ENCODE peak calls at places on chromosomes 12 and 14, in five cellular contexts. P, U, I, B and O are unnamed samples.

GRCh38 chr14:91350813-91351507 is 66.7 kb downstream of the CCDC88C start:
- DNase-seq in P (no peak), U (no peak), I (no peak), B (peak), O (no peak)

GRCh38 chr14:22314183-22314820 is 274.7 kb downstream of the DAD1 start:
- DNase-seq in P (peak), U (no peak), I (peak), B (no peak), O (no peak)

GRCh38 chr12:117980621-117981020 is 11.8 kb upstream of the KSR2 start:
- DNase-seq in P (no peak), U (no peak), I (no peak), B (no peak), O (no peak)

GRCh38 chr14:56170877-56171422 is 52.7 kb downstream of the PELI2 start:
- DNase-seq in P (no peak), U (no peak), I (no peak), B (no peak), O (no peak)

GRCh38 chr12:91565246-91565645 is 382.6 kb upstream of the DCN start:
- DNase-seq in P (no peak), U (no peak), I (peak), B (no peak), O (no peak)

GRCh38 chr14:70660967-70661871 is 19.5 kb downstream of the TTC9 start:
- DNase-seq in P (no peak), U (peak), I (no peak), B (no peak), O (no peak)

GRCh38 chr12:96452271-96452922 is 37.0 kb upstream of the CFAP54 start:
- DNase-seq in P (no peak), U (no peak), I (no peak), B (no peak), O (no peak)

GRCh38 chr14:51369814-51370213 is 129.8 kb downstream of the TMX1 start:
- DNase-seq in P (no peak), U (peak), I (no peak), B (no peak), O (no peak)

GRCh38 chr14:89899917-89900680 is 54.4 kb downstream of the EFCAB11 start:
- DNase-seq in P (no peak), U (no peak), I (no peak), B (no peak), O (no peak)

GRCh38 chr12:13008741-13009380 is 8.8 kb upstream of the HEBP1 start:
- DNase-seq in P (no peak), U (no peak), I (no peak), B (no peak), O (no peak)

GRCh38 chr14:61927015-61927414 is 164.8 kb downstream of the SNAPC1 start:
- DNase-seq in P (no peak), U (no peak), I (peak), B (no peak), O (peak)

GRCh38 chr12:123003257-123003656 is 22.8 kb downstream of the ARL6IP4 start:
- DNase-seq in P (no peak), U (no peak), I (no peak), B (no peak), O (no peak)

GRCh38 chr12:57836442-57837375 is 9.8 kb downstream of the CTDSP2 start:
- DNase-seq in P (peak), U (no peak), I (no peak), B (no peak), O (no peak)

GRCh38 chr12:53063708-53064612 is 14.1 kb downstream of the TNS2 start:
- DNase-seq in P (no peak), U (no peak), I (no peak), B (no peak), O (no peak)

GRCh38 chr14:28813810-28814209 is 47.2 kb downstream of the FOXG1 start:
- DNase-seq in P (no peak), U (no peak), I (no peak), B (no peak), O (no peak)

GRCh38 chr12:124837958-124838803 is 25.5 kb downstream of the SCARB1 start:
- DNase-seq in P (peak), U (no peak), I (peak), B (no peak), O (peak)

GRCh38 chr12:29216797-29217583 is 67.9 kb downstream of the FAR2 start:
- DNase-seq in P (peak), U (no peak), I (no peak), B (no peak), O (no peak)

GRCh38 chr12:94714378-94714777 is 64.0 kb upstream of the TMCC3 start:
- DNase-seq in P (no peak), U (no peak), I (peak), B (no peak), O (peak)

GRCh38 chr12:51349026-51349425 is 2.5 kb upstream of the CELA1 start:
- DNase-seq in P (no peak), U (no peak), I (no peak), B (no peak), O (no peak)

GRCh38 chr12:32446306-32447119 is 47.2 kb downstream of the FGD4 start:
- DNase-seq in P (no peak), U (no peak), I (no peak), B (no peak), O (no peak)

GRCh38 chr12:23931176-23931575 is 18.3 kb downstream of the SOX5 start:
- DNase-seq in P (no peak), U (no peak), I (no peak), B (no peak), O (no peak)

GRCh38 chr14:72812292-72812851 is 81.5 kb downstream of the DPF3 start:
- DNase-seq in P (no peak), U (no peak), I (no peak), B (no peak), O (no peak)

GRCh38 chr14:55583942-55584468 is 4.0 kb downstream of the KTN1 start:
- DNase-seq in P (no peak), U (no peak), I (no peak), B (no peak), O (no peak)